ENCODE peak calls at places on chromosomes 13 and 19, in nine cellular contexts. One of them, this sample, is unnamed.

GRCh38 chr19:7527516-7528191 is 5.2 kb downstream of the MCOLN1 start:
- DNase-seq in uterus: no peak
- DNase-seq in adrenal gland: peak; percentile 61
- DNase-seq in fibroblast of the aortic adventitia: no peak
- DNase-seq in PC-3: no peak
- DNase-seq in Panc1: no peak
- DNase-seq in IMR-90: no peak
- DNase-seq in lower leg skin: peak; percentile 32
- DNase-seq in esophagus squamous epithelium: no peak
- DNase-seq in this sample: no peak

GRCh38 chr19:14561832-14562351 is 10.0 kb downstream of the NDUFB7 start:
- DNase-seq in uterus: no peak
- DNase-seq in adrenal gland: no peak
- DNase-seq in fibroblast of the aortic adventitia: peak; percentile 37
- DNase-seq in PC-3: no peak
- DNase-seq in Panc1: no peak
- DNase-seq in IMR-90: peak; percentile 19
- DNase-seq in lower leg skin: no peak
- DNase-seq in esophagus squamous epithelium: no peak
- DNase-seq in this sample: no peak

GRCh38 chr13:31912641-31913401 is 118.8 kb upstream of the FRY start:
- DNase-seq in uterus: no peak
- DNase-seq in adrenal gland: no peak
- DNase-seq in fibroblast of the aortic adventitia: no peak
- DNase-seq in PC-3: peak; percentile 62
- DNase-seq in Panc1: no peak
- DNase-seq in IMR-90: no peak
- DNase-seq in lower leg skin: no peak
- DNase-seq in esophagus squamous epithelium: no peak
- DNase-seq in this sample: no peak

GRCh38 chr13:90105276-90105675 is 1242.2 kb upstream of the MIR17HG start:
- DNase-seq in uterus: no peak
- DNase-seq in adrenal gland: no peak
- DNase-seq in fibroblast of the aortic adventitia: no peak
- DNase-seq in PC-3: peak; percentile 85
- DNase-seq in Panc1: no peak
- DNase-seq in IMR-90: no peak
- DNase-seq in lower leg skin: no peak
- DNase-seq in esophagus squamous epithelium: no peak
- DNase-seq in this sample: peak; percentile 3

GRCh38 chr19:15265849-15266248 is 33.6 kb upstream of the EPHX3 start:
- DNase-seq in uterus: peak; percentile 95
- DNase-seq in adrenal gland: peak; percentile 98
- DNase-seq in fibroblast of the aortic adventitia: peak; percentile 99
- DNase-seq in PC-3: peak; percentile 76
- DNase-seq in Panc1: no peak
- DNase-seq in IMR-90: peak; percentile 98
- DNase-seq in lower leg skin: peak; percentile 44
- DNase-seq in esophagus squamous epithelium: no peak
- DNase-seq in this sample: peak; percentile 98

GRCh38 chr19:17323973-17324327 is 10.7 kb downstream of the ANO8 start:
- DNase-seq in uterus: no peak
- DNase-seq in adrenal gland: no peak
- DNase-seq in fibroblast of the aortic adventitia: no peak
- DNase-seq in PC-3: no peak
- DNase-seq in Panc1: no peak
- DNase-seq in IMR-90: no peak
- DNase-seq in lower leg skin: no peak
- DNase-seq in esophagus squamous epithelium: no peak
- DNase-seq in this sample: no peak

GRCh38 chr13:66635526-66635925 is 594.6 kb downstream of the PCDH9 start:
- DNase-seq in uterus: no peak
- DNase-seq in adrenal gland: no peak
- DNase-seq in fibroblast of the aortic adventitia: peak; percentile 92
- DNase-seq in PC-3: peak; percentile 69
- DNase-seq in Panc1: no peak
- DNase-seq in IMR-90: peak; percentile 93
- DNase-seq in lower leg skin: no peak
- DNase-seq in esophagus squamous epithelium: no peak
- DNase-seq in this sample: peak; percentile 81

GRCh38 chr13:39864221-39864620 is 208.8 kb downstream of the COG6 start:
- DNase-seq in uterus: no peak
- DNase-seq in adrenal gland: no peak
- DNase-seq in fibroblast of the aortic adventitia: no peak
- DNase-seq in PC-3: no peak
- DNase-seq in Panc1: no peak
- DNase-seq in IMR-90: no peak
- DNase-seq in lower leg skin: no peak
- DNase-seq in esophagus squamous epithelium: no peak
- DNase-seq in this sample: no peak

DNA sequence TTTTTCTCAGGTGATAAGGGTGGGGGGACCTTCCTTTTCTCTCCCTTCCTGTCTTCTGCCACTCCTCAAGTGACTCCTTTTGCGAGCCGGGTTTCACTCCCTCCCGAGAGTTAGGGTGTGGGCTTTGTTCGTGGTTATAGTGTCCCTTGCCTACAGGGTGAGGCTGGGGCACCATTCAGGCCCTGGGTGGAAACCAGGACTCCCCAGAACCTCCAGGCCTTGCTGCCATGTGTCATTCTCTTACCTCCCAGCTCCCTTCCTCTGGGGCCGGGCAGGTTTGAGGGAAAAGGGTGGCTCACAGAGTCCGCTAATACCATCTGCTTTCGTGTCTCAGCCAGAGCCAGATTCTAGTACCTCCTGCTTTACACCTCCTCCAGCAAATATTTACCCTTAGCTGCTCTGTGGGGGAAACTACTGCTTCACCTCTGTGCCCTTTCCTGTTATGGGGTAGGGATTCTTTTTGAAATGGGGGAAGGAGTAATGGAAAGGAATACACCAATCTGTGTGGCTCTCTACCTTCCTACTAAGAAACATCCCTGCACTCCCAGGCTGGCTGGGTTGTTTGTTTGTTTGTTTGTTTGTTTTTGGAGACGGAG is 2.8 kb downstream of the ACTN4 start:
- DNase-seq in uterus: no peak
- DNase-seq in adrenal gland: no peak
- DNase-seq in fibroblast of the aortic adventitia: no peak
- DNase-seq in PC-3: no peak
- DNase-seq in Panc1: no peak
- DNase-seq in IMR-90: no peak
- DNase-seq in lower leg skin: no peak
- DNase-seq in esophagus squamous epithelium: no peak
- DNase-seq in this sample: no peak
- TF ChIP-seq CTCF in uterus: no peak
- TF ChIP-seq CTCF in adrenal gland: no peak
- TF ChIP-seq CTCF in fibroblast of the aortic adventitia: no peak
- TF ChIP-seq CTCF in PC-3: no peak
- TF ChIP-seq CTCF in Panc1: no peak
- TF ChIP-seq CTCF in IMR-90: no peak
- TF ChIP-seq CTCF in lower leg skin: no peak
- TF ChIP-seq CTCF in esophagus squamous epithelium: no peak
- TF ChIP-seq CTCF in this sample: no peak

GRCh38 chr19:34938886-34939285 is 12.2 kb downstream of the ZNF30 start:
- DNase-seq in uterus: no peak
- DNase-seq in adrenal gland: no peak
- DNase-seq in fibroblast of the aortic adventitia: no peak
- DNase-seq in PC-3: no peak
- DNase-seq in Panc1: no peak
- DNase-seq in IMR-90: no peak
- DNase-seq in lower leg skin: no peak
- DNase-seq in esophagus squamous epithelium: no peak
- DNase-seq in this sample: no peak

DNA sequence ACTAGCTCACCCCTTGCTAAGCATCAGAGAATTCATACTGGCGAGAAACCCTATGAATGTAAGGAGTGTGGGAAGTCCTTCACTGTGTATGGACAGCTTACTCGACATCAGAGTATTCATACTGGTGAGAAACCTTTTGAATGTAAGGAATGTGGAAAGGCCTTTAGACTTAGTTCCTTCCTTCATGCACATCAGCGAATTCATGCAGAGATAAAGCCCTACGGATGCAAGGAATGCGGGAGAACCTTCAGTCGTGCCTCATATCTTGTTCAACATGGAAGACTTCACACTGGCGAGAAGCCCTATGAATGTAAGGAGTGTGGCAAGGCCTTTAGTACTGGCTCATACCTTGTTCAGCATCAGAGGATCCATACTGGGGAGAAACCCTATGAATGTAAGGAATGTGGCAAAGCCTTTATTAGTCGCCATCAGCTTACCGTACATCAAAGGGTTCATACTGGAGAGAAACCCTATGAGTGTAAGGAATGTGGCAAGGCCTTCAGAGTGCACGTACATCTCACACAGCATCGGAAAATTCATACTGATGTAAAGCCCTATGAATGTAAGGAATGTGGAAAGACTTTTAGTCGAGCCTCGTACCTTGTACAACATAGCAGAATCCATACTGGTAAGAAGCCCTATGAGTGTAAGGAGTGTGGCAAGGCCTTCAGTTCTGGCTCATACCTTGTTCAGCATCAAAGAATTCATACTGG is 17.3 kb downstream of the ZNF30 start:
- DNase-seq in uterus: no peak
- DNase-seq in adrenal gland: no peak
- DNase-seq in fibroblast of the aortic adventitia: no peak
- DNase-seq in PC-3: no peak
- DNase-seq in Panc1: no peak
- DNase-seq in IMR-90: no peak
- DNase-seq in lower leg skin: no peak
- DNase-seq in esophagus squamous epithelium: no peak
- DNase-seq in this sample: no peak
- H3K4me3 ChIP-seq in uterus: no peak overlapping the region
- H3K4me3 ChIP-seq in adrenal gland: no peak overlapping the region
- H3K4me3 ChIP-seq in fibroblast of the aortic adventitia: no peak overlapping the region
- H3K4me3 ChIP-seq in PC-3: no peak overlapping the region
- H3K4me3 ChIP-seq in Panc1: no peak overlapping the region
- H3K4me3 ChIP-seq in IMR-90: no peak overlapping the region
- H3K4me3 ChIP-seq in lower leg skin: no peak overlapping the region
- H3K4me3 ChIP-seq in esophagus squamous epithelium: no peak overlapping the region
- H3K4me3 ChIP-seq in this sample: no peak overlapping the region

DNA sequence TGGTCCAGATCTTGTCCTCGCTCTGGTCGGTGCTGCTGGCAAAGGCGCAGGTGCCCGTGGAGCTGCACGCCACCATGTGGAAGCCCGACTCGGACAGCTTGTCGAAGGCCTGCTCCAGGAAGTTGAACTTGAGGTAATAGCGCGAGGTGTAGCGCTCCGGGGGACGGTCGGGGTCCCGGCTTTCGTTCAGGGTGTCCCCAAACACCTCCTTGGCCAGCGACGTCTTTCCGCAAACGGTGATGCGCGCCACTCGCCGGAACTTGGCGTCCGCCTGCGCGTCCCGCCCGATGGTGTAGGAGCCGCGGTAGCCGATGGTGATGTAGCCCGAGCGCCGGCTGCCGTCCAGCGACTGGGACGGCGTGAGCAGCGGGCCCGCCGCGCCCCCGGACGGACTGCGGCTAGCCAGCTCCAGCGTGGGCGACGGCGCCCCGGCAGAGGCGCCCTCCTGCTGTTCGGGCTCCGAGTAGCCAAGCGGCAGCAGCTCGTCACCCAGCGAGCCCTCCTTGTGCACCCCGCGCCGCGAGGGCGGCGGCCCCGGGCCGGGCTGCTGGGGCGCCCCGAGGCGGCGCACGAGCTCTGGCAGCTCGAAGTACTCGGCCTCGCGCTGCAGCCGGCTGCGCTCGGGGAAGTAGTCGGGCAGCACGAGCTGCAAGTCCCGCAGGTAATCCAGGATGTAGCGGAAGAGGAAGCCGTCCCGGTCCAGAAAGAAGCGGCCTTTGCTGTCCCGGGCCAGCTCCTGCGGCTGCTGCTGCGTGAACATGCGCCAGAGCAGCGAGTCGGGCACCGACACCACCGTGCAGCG is 801 bp downstream of the KCTD12 start:
- DNase-seq in uterus: peak; percentile 77
- DNase-seq in adrenal gland: peak; percentile 90
- DNase-seq in fibroblast of the aortic adventitia: peak; percentile 76
- DNase-seq in PC-3: peak; percentile 51
- DNase-seq in Panc1: no peak
- DNase-seq in IMR-90: peak; percentile 61
- DNase-seq in lower leg skin: peak; percentile 62
- DNase-seq in esophagus squamous epithelium: peak; percentile 21
- DNase-seq in this sample: peak; percentile 91
- TF ChIP-seq CTCF in uterus: peak; percentile 31
- TF ChIP-seq CTCF in adrenal gland: peak; percentile 40
- TF ChIP-seq CTCF in fibroblast of the aortic adventitia: peak; percentile 50
- TF ChIP-seq CTCF in PC-3: peak; percentile 46
- TF ChIP-seq CTCF in Panc1: peak; percentile 59
- TF ChIP-seq CTCF in IMR-90: no peak
- TF ChIP-seq CTCF in lower leg skin: no peak
- TF ChIP-seq CTCF in esophagus squamous epithelium: no peak
- TF ChIP-seq CTCF in this sample: peak; percentile 27

GRCh38 chr19:47407417-47407774 is 11.9 kb downstream of the MEIS3 start:
- DNase-seq in uterus: no peak
- DNase-seq in adrenal gland: no peak
- DNase-seq in fibroblast of the aortic adventitia: no peak
- DNase-seq in PC-3: no peak
- DNase-seq in Panc1: no peak
- DNase-seq in IMR-90: no peak
- DNase-seq in lower leg skin: no peak
- DNase-seq in esophagus squamous epithelium: no peak
- DNase-seq in this sample: no peak

GRCh38 chr19:47405854-47406417 is 13.4 kb downstream of the MEIS3 start:
- DNase-seq in uterus: no peak
- DNase-seq in adrenal gland: no peak
- DNase-seq in fibroblast of the aortic adventitia: no peak
- DNase-seq in PC-3: no peak
- DNase-seq in Panc1: no peak
- DNase-seq in IMR-90: no peak
- DNase-seq in lower leg skin: no peak
- DNase-seq in esophagus squamous epithelium: no peak
- DNase-seq in this sample: no peak

GRCh38 chr19:47405197-47405550 is 14.2 kb downstream of the MEIS3 start:
- DNase-seq in uterus: no peak
- DNase-seq in adrenal gland: no peak
- DNase-seq in fibroblast of the aortic adventitia: no peak
- DNase-seq in PC-3: no peak
- DNase-seq in Panc1: no peak
- DNase-seq in IMR-90: no peak
- DNase-seq in lower leg skin: no peak
- DNase-seq in esophagus squamous epithelium: no peak
- DNase-seq in this sample: no peak

GRCh38 chr19:47408156-47408938 is 11.0 kb downstream of the MEIS3 start:
- DNase-seq in uterus: no peak
- DNase-seq in adrenal gland: no peak
- DNase-seq in fibroblast of the aortic adventitia: no peak
- DNase-seq in PC-3: no peak
- DNase-seq in Panc1: no peak
- DNase-seq in IMR-90: no peak
- DNase-seq in lower leg skin: no peak
- DNase-seq in esophagus squamous epithelium: no peak
- DNase-seq in this sample: no peak

DNA sequence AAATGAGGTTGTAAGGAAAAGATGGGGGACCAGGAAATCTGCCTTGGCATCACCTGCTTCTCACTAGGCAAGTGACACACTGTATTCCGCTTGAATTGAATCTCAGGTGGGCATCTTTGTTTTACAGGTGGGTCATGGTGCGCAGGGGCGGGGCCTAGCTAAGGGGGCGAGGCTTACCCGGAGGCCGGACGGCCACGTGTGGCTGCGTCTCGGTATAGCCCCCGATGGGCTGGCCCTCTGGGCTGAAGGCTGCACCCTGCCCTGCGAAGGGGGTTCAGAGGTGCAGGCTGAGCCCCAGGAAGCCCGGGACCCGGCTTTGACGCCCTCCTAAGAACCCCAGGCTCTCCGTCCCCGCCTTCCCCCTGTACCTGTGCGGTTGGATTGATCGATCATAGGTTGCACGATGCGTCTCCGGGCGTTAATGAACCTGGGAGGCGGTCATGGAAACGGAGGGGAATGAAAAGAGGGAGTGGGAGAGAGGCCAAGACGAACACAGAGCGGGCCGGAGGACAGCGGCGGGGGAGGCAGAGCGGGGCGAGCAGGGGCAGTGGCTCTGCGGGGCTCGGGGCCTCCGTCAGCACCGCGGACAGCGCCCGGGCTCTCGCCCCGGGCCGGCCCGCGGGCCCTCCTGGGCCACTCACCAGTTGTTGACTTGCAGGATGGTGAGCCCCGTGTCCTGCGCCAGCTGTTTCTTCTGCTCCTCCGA is 12.5 kb downstream of the MEIS3 start:
- DNase-seq in uterus: no peak
- DNase-seq in adrenal gland: no peak
- DNase-seq in fibroblast of the aortic adventitia: no peak
- DNase-seq in PC-3: no peak
- DNase-seq in Panc1: no peak
- DNase-seq in IMR-90: no peak
- DNase-seq in lower leg skin: no peak
- DNase-seq in esophagus squamous epithelium: no peak
- DNase-seq in this sample: no peak
- H3K4me3 ChIP-seq in uterus: no peak overlapping the region
- H3K4me3 ChIP-seq in adrenal gland: no peak overlapping the region
- H3K4me3 ChIP-seq in fibroblast of the aortic adventitia: no peak overlapping the region
- H3K4me3 ChIP-seq in PC-3: no peak overlapping the region
- H3K4me3 ChIP-seq in Panc1: no peak overlapping the region
- H3K4me3 ChIP-seq in IMR-90: no peak overlapping the region
- H3K4me3 ChIP-seq in lower leg skin: no peak overlapping the region
- H3K4me3 ChIP-seq in esophagus squamous epithelium: no peak overlapping the region
- H3K4me3 ChIP-seq in this sample: no peak overlapping the region